ENCODE peak calls at places on chromosomes 6 and 20, in seven cellular contexts. One of them, this sample, is unnamed.

GRCh38 chr6:21523652-21524051 is 69.9 kb upstream of the SOX4 start:
- DNase-seq in CD8-positive, alpha-beta T cell: no peak
- DNase-seq in left ventricle myocardium inferior: no peak
- DNase-seq in Panc1: no peak
- DNase-seq in kidney: no peak
- DNase-seq in heart right ventricle: no peak
- DNase-seq in Peyer's patch: no peak
- DNase-seq in this sample: no peak

GRCh38 chr20:2109425-2110210 is 8.0 kb downstream of the STK35 start:
- DNase-seq in CD8-positive, alpha-beta T cell: no peak
- DNase-seq in left ventricle myocardium inferior: peak; percentile 78
- DNase-seq in Panc1: no peak
- DNase-seq in kidney: peak; percentile 80
- DNase-seq in heart right ventricle: peak; percentile 67
- DNase-seq in Peyer's patch: peak; percentile 60
- DNase-seq in this sample: no peak

GRCh38 chr20:3887870-3888614 is 1.1 kb upstream of the PANK2 start:
- DNase-seq in CD8-positive, alpha-beta T cell: no peak
- DNase-seq in left ventricle myocardium inferior: no peak
- DNase-seq in Panc1: no peak
- DNase-seq in kidney: no peak
- DNase-seq in heart right ventricle: no peak
- DNase-seq in Peyer's patch: no peak
- DNase-seq in this sample: no peak

GRCh38 chr6:150026976-150027805 is 1.9 kb upstream of the RAET1L start:
- DNase-seq in CD8-positive, alpha-beta T cell: no peak
- DNase-seq in left ventricle myocardium inferior: no peak
- DNase-seq in Panc1: no peak
- DNase-seq in kidney: no peak
- DNase-seq in heart right ventricle: no peak
- DNase-seq in Peyer's patch: no peak
- DNase-seq in this sample: no peak

GRCh38 chr20:40279390-40279789 is 409.6 kb downstream of the MAFB start:
- DNase-seq in CD8-positive, alpha-beta T cell: no peak
- DNase-seq in left ventricle myocardium inferior: no peak
- DNase-seq in Panc1: no peak
- DNase-seq in kidney: no peak
- DNase-seq in heart right ventricle: no peak
- DNase-seq in Peyer's patch: no peak
- DNase-seq in this sample: peak; percentile 15

GRCh38 chr6:106574729-106575458 is 54.4 kb downstream of the RTN4IP1 start:
- DNase-seq in CD8-positive, alpha-beta T cell: no peak
- DNase-seq in left ventricle myocardium inferior: no peak
- DNase-seq in Panc1: peak; percentile 38
- DNase-seq in kidney: no peak
- DNase-seq in heart right ventricle: no peak
- DNase-seq in Peyer's patch: no peak
- DNase-seq in this sample: no peak

GRCh38 chr20:35845561-35845960 is 73.7 kb downstream of the PHF20 start:
- DNase-seq in CD8-positive, alpha-beta T cell: no peak
- DNase-seq in left ventricle myocardium inferior: no peak
- DNase-seq in Panc1: no peak
- DNase-seq in kidney: no peak
- DNase-seq in heart right ventricle: no peak
- DNase-seq in Peyer's patch: no peak
- DNase-seq in this sample: no peak

GRCh38 chr6:5270093-5270680 is 8.9 kb downstream of the FARS2 start:
- DNase-seq in CD8-positive, alpha-beta T cell: no peak
- DNase-seq in left ventricle myocardium inferior: no peak
- DNase-seq in Panc1: no peak
- DNase-seq in kidney: no peak
- DNase-seq in heart right ventricle: no peak
- DNase-seq in Peyer's patch: no peak
- DNase-seq in this sample: no peak

GRCh38 chr6:27669798-27670301 is 196.9 kb upstream of the ZNF184 start:
- DNase-seq in CD8-positive, alpha-beta T cell: no peak
- DNase-seq in left ventricle myocardium inferior: no peak
- DNase-seq in Panc1: no peak
- DNase-seq in kidney: no peak
- DNase-seq in heart right ventricle: no peak
- DNase-seq in Peyer's patch: no peak
- DNase-seq in this sample: no peak

GRCh38 chr6:66655420-66655819 is 948.4 kb upstream of the EYS start:
- DNase-seq in CD8-positive, alpha-beta T cell: no peak
- DNase-seq in left ventricle myocardium inferior: no peak
- DNase-seq in Panc1: no peak
- DNase-seq in kidney: peak; percentile 64
- DNase-seq in heart right ventricle: no peak
- DNase-seq in Peyer's patch: no peak
- DNase-seq in this sample: no peak

GRCh38 chr20:50341880-50342637 is 151.4 kb downstream of the CEBPB start:
- DNase-seq in CD8-positive, alpha-beta T cell: no peak
- DNase-seq in left ventricle myocardium inferior: no peak
- DNase-seq in Panc1: no peak
- DNase-seq in kidney: no peak
- DNase-seq in heart right ventricle: no peak
- DNase-seq in Peyer's patch: no peak
- DNase-seq in this sample: no peak

GRCh38 chr20:51531141-51531710 is 11.3 kb downstream of the NFATC2 start:
- DNase-seq in CD8-positive, alpha-beta T cell: peak; percentile 47
- DNase-seq in left ventricle myocardium inferior: no peak
- DNase-seq in Panc1: no peak
- DNase-seq in kidney: no peak
- DNase-seq in heart right ventricle: no peak
- DNase-seq in Peyer's patch: no peak
- DNase-seq in this sample: no peak

GRCh38 chr6:30670760-30671527 is 1.9 kb downstream of the DHX16 start:
- DNase-seq in CD8-positive, alpha-beta T cell: no peak
- DNase-seq in left ventricle myocardium inferior: no peak
- DNase-seq in Panc1: no peak
- DNase-seq in kidney: no peak
- DNase-seq in heart right ventricle: no peak
- DNase-seq in Peyer's patch: no peak
- DNase-seq in this sample: no peak

GRCh38 chr20:11159728-11160127 is 485.9 kb upstream of the JAG1 start:
- DNase-seq in CD8-positive, alpha-beta T cell: no peak
- DNase-seq in left ventricle myocardium inferior: no peak
- DNase-seq in Panc1: no peak
- DNase-seq in kidney: no peak
- DNase-seq in heart right ventricle: no peak
- DNase-seq in Peyer's patch: no peak
- DNase-seq in this sample: peak; percentile 77

GRCh38 chr6:17492350-17492749 is 99.0 kb downstream of the CAP2 start:
- DNase-seq in CD8-positive, alpha-beta T cell: no peak
- DNase-seq in left ventricle myocardium inferior: no peak
- DNase-seq in Panc1: no peak
- DNase-seq in kidney: no peak
- DNase-seq in heart right ventricle: no peak
- DNase-seq in Peyer's patch: peak; percentile 61
- DNase-seq in this sample: no peak

GRCh38 chr6:167046861-167047495 is 47.8 kb downstream of the CEP43 start:
- DNase-seq in CD8-positive, alpha-beta T cell: no peak
- DNase-seq in left ventricle myocardium inferior: no peak
- DNase-seq in Panc1: no peak
- DNase-seq in kidney: no peak
- DNase-seq in heart right ventricle: no peak
- DNase-seq in Peyer's patch: no peak
- DNase-seq in this sample: no peak

GRCh38 chr6:138088307-138088744 is 18.9 kb downstream of the PERP start:
- DNase-seq in CD8-positive, alpha-beta T cell: no peak
- DNase-seq in left ventricle myocardium inferior: no peak
- DNase-seq in Panc1: peak; percentile 86
- DNase-seq in kidney: no peak
- DNase-seq in heart right ventricle: no peak
- DNase-seq in Peyer's patch: peak; percentile 73
- DNase-seq in this sample: peak; percentile 87

GRCh38 chr6:391559-392440 is at the start of gene IRF4:
- DNase-seq in CD8-positive, alpha-beta T cell: peak; percentile 35
- DNase-seq in left ventricle myocardium inferior: no peak
- DNase-seq in Panc1: no peak
- DNase-seq in kidney: peak; percentile 76
- DNase-seq in heart right ventricle: no peak
- DNase-seq in Peyer's patch: peak; percentile 92
- DNase-seq in this sample: no peak

GRCh38 chr20:44657875-44658274 is 6.4 kb upstream of the ADA start:
- DNase-seq in CD8-positive, alpha-beta T cell: no peak
- DNase-seq in left ventricle myocardium inferior: no peak
- DNase-seq in Panc1: no peak
- DNase-seq in kidney: no peak
- DNase-seq in heart right ventricle: no peak
- DNase-seq in Peyer's patch: no peak
- DNase-seq in this sample: no peak

DNA sequence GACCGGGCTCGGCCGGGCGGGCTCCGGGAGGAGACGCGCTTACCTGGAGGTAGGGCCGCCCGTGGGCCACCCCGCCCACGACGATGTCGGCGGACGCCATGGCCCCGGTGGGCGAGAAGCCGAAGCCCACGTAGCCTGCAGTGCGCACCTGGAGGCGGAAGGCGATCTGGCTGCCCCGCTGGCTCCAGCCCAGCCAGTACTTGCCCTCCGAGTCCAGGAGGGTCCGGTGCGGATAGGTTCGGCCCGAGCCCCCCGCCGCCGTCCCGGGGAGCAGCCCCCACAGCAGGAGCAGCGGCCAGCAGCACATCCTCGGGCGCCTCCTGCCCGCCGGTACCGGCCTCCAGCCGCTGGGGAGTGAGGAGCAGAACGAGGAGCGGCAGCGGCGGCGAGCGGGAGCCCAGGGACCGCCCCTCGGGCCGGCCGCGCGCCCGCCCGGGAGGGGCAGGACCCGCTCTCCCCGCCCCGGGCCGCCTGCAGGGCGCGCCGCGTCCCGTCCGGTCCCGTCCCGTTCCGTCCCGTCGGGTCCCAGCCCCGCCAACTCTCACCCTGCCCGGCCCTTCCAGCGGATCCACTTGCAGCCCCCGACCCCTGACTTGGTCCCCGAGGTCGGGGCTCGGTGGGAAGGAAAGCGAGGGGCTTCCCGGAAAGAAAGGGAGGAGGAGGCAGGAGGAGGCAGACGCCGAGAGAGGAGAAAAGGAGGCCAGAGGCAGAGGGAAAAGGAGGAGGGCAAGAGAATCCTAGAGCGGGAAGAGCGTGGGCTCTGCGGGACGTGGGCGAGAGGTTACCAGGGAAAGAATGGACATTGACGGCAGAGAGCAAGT is at the start of gene MOXD1:
- DNase-seq in CD8-positive, alpha-beta T cell: no peak
- DNase-seq in left ventricle myocardium inferior: peak; percentile 45
- DNase-seq in Panc1: no peak
- DNase-seq in kidney: peak; percentile 89
- DNase-seq in heart right ventricle: peak; percentile 41
- DNase-seq in Peyer's patch: peak; percentile 63
- DNase-seq in this sample: no peak
- H3K27ac ChIP-seq in CD8-positive, alpha-beta T cell: no peak within 1 kb of the TSS
- H3K27ac ChIP-seq in left ventricle myocardium inferior: peak within 1 kb of the TSS; percentile 51
- H3K27ac ChIP-seq in Panc1: no peak within 1 kb of the TSS
- H3K27ac ChIP-seq in kidney: peak within 1 kb of the TSS; percentile 41
- H3K27ac ChIP-seq in heart right ventricle: peak within 1 kb of the TSS; percentile 40
- H3K27ac ChIP-seq in Peyer's patch: peak within 1 kb of the TSS; percentile 55
- H3K27ac ChIP-seq in this sample: peak within 1 kb of the TSS; percentile 22

GRCh38 chr6:46134216-46134615 is 4.4 kb downstream of the ENPP4 start:
- DNase-seq in CD8-positive, alpha-beta T cell: no peak
- DNase-seq in left ventricle myocardium inferior: no peak
- DNase-seq in Panc1: no peak
- DNase-seq in kidney: no peak
- DNase-seq in heart right ventricle: no peak
- DNase-seq in Peyer's patch: no peak
- DNase-seq in this sample: no peak

GRCh38 chr6:46130665-46131064 is 876 bp downstream of the ENPP4 start:
- DNase-seq in CD8-positive, alpha-beta T cell: no peak
- DNase-seq in left ventricle myocardium inferior: no peak
- DNase-seq in Panc1: no peak
- DNase-seq in kidney: no peak
- DNase-seq in heart right ventricle: no peak
- DNase-seq in Peyer's patch: no peak
- DNase-seq in this sample: no peak

GRCh38 chr6:46128476-46128875 is 1.3 kb upstream of the ENPP4 start:
- DNase-seq in CD8-positive, alpha-beta T cell: no peak
- DNase-seq in left ventricle myocardium inferior: no peak
- DNase-seq in Panc1: no peak
- DNase-seq in kidney: no peak
- DNase-seq in heart right ventricle: no peak
- DNase-seq in Peyer's patch: no peak
- DNase-seq in this sample: no peak

GRCh38 chr6:46129301-46129633 is 522 bp upstream of the ENPP4 start:
- DNase-seq in CD8-positive, alpha-beta T cell: no peak
- DNase-seq in left ventricle myocardium inferior: no peak
- DNase-seq in Panc1: no peak
- DNase-seq in kidney: no peak
- DNase-seq in heart right ventricle: no peak
- DNase-seq in Peyer's patch: no peak
- DNase-seq in this sample: no peak

GRCh38 chr6:46129634-46130505 is at the start of gene ENPP4:
- DNase-seq in CD8-positive, alpha-beta T cell: peak; percentile 82
- DNase-seq in left ventricle myocardium inferior: peak; percentile 81
- DNase-seq in Panc1: peak; percentile 92
- DNase-seq in kidney: peak; percentile 96
- DNase-seq in heart right ventricle: peak; percentile 84
- DNase-seq in Peyer's patch: peak; percentile 95
- DNase-seq in this sample: no peak
- TF ChIP-seq CTCF in CD8-positive, alpha-beta T cell: no peak
- TF ChIP-seq CTCF in left ventricle myocardium inferior: peak; percentile 13
- TF ChIP-seq CTCF in Panc1: no peak
- TF ChIP-seq CTCF in kidney: no peak
- TF ChIP-seq CTCF in heart right ventricle: peak; percentile 40
- TF ChIP-seq CTCF in Peyer's patch: peak; percentile 1
- TF ChIP-seq CTCF in this sample: no peak

DNA sequence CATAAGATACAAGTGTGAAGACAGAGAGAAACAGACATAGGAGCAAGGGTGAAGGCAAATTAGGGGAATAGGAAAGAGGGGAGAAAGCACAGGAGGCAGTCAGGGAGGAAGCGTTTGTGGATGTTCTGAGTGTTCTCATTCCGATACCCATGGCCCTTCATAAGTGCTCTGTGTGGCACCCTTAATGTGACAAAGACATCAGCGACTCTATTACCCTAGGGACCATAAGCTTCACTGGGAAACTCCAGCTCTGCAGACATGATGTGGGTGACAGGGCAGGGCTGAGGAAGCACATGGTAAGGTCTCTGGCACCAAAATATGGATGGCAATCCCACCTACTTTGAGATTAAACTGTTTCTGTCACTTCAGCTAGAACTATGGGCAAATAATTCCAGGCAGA is 33.0 kb downstream of the F13A1 start:
- DNase-seq in CD8-positive, alpha-beta T cell: no peak
- DNase-seq in left ventricle myocardium inferior: no peak
- DNase-seq in Panc1: no peak
- DNase-seq in kidney: no peak
- DNase-seq in heart right ventricle: no peak
- DNase-seq in Peyer's patch: no peak
- DNase-seq in this sample: no peak
- H3K27ac ChIP-seq in CD8-positive, alpha-beta T cell: no peak overlapping the region
- H3K27ac ChIP-seq in left ventricle myocardium inferior: no peak overlapping the region
- H3K27ac ChIP-seq in Panc1: no peak overlapping the region
- H3K27ac ChIP-seq in kidney: no peak overlapping the region
- H3K27ac ChIP-seq in heart right ventricle: no peak overlapping the region
- H3K27ac ChIP-seq in Peyer's patch: no peak overlapping the region
- H3K27ac ChIP-seq in this sample: no peak overlapping the region

DNA sequence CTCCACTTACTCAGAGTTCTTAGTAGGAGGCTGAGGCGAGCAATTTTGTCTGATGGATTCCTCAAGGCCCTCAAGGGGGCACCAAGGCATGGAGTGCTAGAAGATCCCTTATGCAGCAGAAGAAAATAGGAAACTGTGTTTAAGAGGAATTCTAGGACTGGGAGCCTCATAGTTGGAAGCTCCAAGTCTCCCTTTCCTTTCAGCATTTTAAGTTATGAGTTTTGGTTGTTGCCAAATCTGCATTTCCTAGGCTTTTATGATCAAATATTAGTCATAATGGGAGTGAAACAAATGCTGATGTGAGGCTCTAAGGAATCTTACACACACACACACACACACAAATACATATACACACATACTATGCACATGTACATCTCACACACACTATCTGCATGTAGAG is 714.0 kb downstream of the UTRN start:
- DNase-seq in CD8-positive, alpha-beta T cell: no peak
- DNase-seq in left ventricle myocardium inferior: no peak
- DNase-seq in Panc1: no peak
- DNase-seq in kidney: no peak
- DNase-seq in heart right ventricle: no peak
- DNase-seq in Peyer's patch: no peak
- DNase-seq in this sample: no peak
- TF ChIP-seq CTCF in CD8-positive, alpha-beta T cell: no peak
- TF ChIP-seq CTCF in left ventricle myocardium inferior: no peak
- TF ChIP-seq CTCF in Panc1: peak; percentile 10
- TF ChIP-seq CTCF in kidney: no peak
- TF ChIP-seq CTCF in heart right ventricle: peak; percentile 8
- TF ChIP-seq CTCF in Peyer's patch: no peak
- TF ChIP-seq CTCF in this sample: peak; percentile 24